ENCODE peak calls at places on chromosomes 13 and 19, in five cellular contexts. One of them, this sample, is unnamed.

GRCh38 chr19:10086904-10087256 is 763 bp downstream of the SHFL start:
- DNase-seq in WTC11: no peak
- DNase-seq in NB4: peak
- DNase-seq in psoas muscle: no peak
- DNase-seq in pancreas: peak
- DNase-seq in this sample: no peak

GRCh38 chr13:75689686-75690085 is 53.6 kb downstream of the LMO7 start:
- DNase-seq in WTC11: no peak
- DNase-seq in NB4: no peak
- DNase-seq in psoas muscle: no peak
- DNase-seq in pancreas: no peak
- DNase-seq in this sample: no peak

GRCh38 chr13:99959538-99960230 is 11.9 kb downstream of the ZIC5 start:
- DNase-seq in WTC11: peak
- DNase-seq in NB4: no peak
- DNase-seq in psoas muscle: no peak
- DNase-seq in pancreas: no peak
- DNase-seq in this sample: peak

GRCh38 chr19:15304140-15304705 is 28.1 kb downstream of the BRD4 start:
- DNase-seq in WTC11: no peak
- DNase-seq in NB4: peak
- DNase-seq in psoas muscle: no peak
- DNase-seq in pancreas: no peak
- DNase-seq in this sample: no peak

GRCh38 chr19:23762884-23763711 is 4.4 kb upstream of the ZNF681 start:
- DNase-seq in WTC11: peak
- DNase-seq in NB4: peak
- DNase-seq in psoas muscle: peak
- DNase-seq in pancreas: peak
- DNase-seq in this sample: peak

GRCh38 chr19:4012092-4012974 is 4.8 kb downstream of the PIAS4 start:
- DNase-seq in WTC11: no peak
- DNase-seq in NB4: no peak
- DNase-seq in psoas muscle: no peak
- DNase-seq in pancreas: peak
- DNase-seq in this sample: no peak

GRCh38 chr19:45782162-45782623 is at the start of gene DMPK:
- DNase-seq in WTC11: no peak
- DNase-seq in NB4: no peak
- DNase-seq in psoas muscle: peak
- DNase-seq in pancreas: peak
- DNase-seq in this sample: no peak

GRCh38 chr19:19628499-19629134 is 597 bp upstream of the LPAR2 start:
- DNase-seq in WTC11: peak
- DNase-seq in NB4: peak
- DNase-seq in psoas muscle: no peak
- DNase-seq in pancreas: peak
- DNase-seq in this sample: peak

GRCh38 chr19:15634105-15634504 is 6.6 kb upstream of the CYP4F3 start:
- DNase-seq in WTC11: no peak
- DNase-seq in NB4: no peak
- DNase-seq in psoas muscle: no peak
- DNase-seq in pancreas: no peak
- DNase-seq in this sample: no peak

GRCh38 chr13:84096221-84096620 is 213.9 kb upstream of the SLITRK1 start:
- DNase-seq in WTC11: no peak
- DNase-seq in NB4: no peak
- DNase-seq in psoas muscle: no peak
- DNase-seq in pancreas: no peak
- DNase-seq in this sample: no peak

GRCh38 chr13:33932765-33933406 is 114.9 kb downstream of the RFC3 start:
- DNase-seq in WTC11: no peak
- DNase-seq in NB4: no peak
- DNase-seq in psoas muscle: no peak
- DNase-seq in pancreas: no peak
- DNase-seq in this sample: no peak

GRCh38 chr19:53883231-53883661 is 1.2 kb downstream of the PRKCG start:
- DNase-seq in WTC11: peak
- DNase-seq in NB4: no peak
- DNase-seq in psoas muscle: no peak
- DNase-seq in pancreas: no peak
- DNase-seq in this sample: no peak

GRCh38 chr19:43735957-43736356 is 18.8 kb downstream of the SMG9 start:
- DNase-seq in WTC11: no peak
- DNase-seq in NB4: no peak
- DNase-seq in psoas muscle: no peak
- DNase-seq in pancreas: no peak
- DNase-seq in this sample: no peak

GRCh38 chr19:4415352-4415751 is 12.9 kb downstream of the CHAF1A start:
- DNase-seq in WTC11: no peak
- DNase-seq in NB4: no peak
- DNase-seq in psoas muscle: no peak
- DNase-seq in pancreas: no peak
- DNase-seq in this sample: no peak

GRCh38 chr13:71864981-71865857 is 1.8 kb downstream of the DACH1 start:
- DNase-seq in WTC11: peak
- DNase-seq in NB4: peak
- DNase-seq in psoas muscle: peak
- DNase-seq in pancreas: peak
- DNase-seq in this sample: peak

GRCh38 chr13:19957320-19958118 is 1.0 kb upstream of the ZMYM2 start:
- DNase-seq in WTC11: peak
- DNase-seq in NB4: peak
- DNase-seq in psoas muscle: peak
- DNase-seq in pancreas: peak
- DNase-seq in this sample: peak

GRCh38 chr13:98821372-98822237 is 69.1 kb upstream of the SLC15A1 start:
- DNase-seq in WTC11: no peak
- DNase-seq in NB4: no peak
- DNase-seq in psoas muscle: no peak
- DNase-seq in pancreas: no peak
- DNase-seq in this sample: no peak

GRCh38 chr13:28624707-28625432 is 34.1 kb upstream of the POMP start:
- DNase-seq in WTC11: no peak
- DNase-seq in NB4: no peak
- DNase-seq in psoas muscle: no peak
- DNase-seq in pancreas: no peak
- DNase-seq in this sample: no peak

GRCh38 chr13:28622286-28622685 is 36.6 kb upstream of the POMP start:
- DNase-seq in WTC11: no peak
- DNase-seq in NB4: peak
- DNase-seq in psoas muscle: peak
- DNase-seq in pancreas: no peak
- DNase-seq in this sample: no peak

GRCh38 chr13:28621439-28621838 is 37.5 kb upstream of the POMP start:
- DNase-seq in WTC11: no peak
- DNase-seq in NB4: peak
- DNase-seq in psoas muscle: no peak
- DNase-seq in pancreas: no peak
- DNase-seq in this sample: no peak

GRCh38 chr13:28626266-28626665 is 32.7 kb upstream of the POMP start:
- DNase-seq in WTC11: no peak
- DNase-seq in NB4: no peak
- DNase-seq in psoas muscle: no peak
- DNase-seq in pancreas: no peak
- DNase-seq in this sample: no peak

DNA sequence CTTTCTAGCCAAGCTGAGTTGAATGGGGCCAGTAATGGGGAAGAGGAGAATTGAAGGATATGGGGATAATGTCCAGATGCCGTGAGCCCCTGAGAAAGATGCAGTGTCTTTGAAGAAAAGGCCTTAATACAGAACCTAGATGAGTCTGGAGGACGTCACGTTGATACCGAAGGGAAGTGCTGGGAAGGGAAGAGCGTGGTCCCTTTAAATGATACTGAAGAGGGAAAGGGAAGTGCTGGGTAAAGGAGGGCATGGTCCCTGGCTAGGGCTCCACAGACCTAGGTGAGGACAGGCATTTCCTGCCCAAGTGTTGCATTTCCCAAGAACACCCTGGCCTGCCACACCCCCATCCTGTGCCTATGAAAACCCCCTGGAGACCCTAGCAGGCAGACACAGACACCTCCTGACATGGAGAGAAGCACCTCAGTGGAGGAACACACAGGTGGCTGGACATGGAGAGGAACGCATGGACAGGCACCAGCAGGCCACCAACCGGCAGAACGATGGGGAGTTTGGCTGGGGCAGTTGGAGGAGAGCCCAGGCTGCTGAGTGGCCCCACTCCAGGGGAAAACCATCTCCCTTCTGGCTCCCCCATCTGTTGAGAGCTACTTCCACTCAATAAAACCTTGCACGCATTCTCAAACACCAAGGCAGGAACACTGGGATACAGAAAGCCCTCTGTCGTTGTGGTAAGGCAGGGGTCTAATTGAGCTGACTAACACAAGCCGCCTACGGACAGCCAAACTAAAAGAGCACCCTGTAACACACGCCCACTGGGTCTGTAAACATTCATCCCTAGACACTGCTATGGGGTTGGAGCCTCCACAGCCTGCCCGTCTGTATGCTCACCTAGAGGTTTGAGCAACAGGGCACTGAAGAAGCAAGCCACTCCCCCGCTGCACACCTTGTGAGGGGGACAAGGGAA is 34.9 kb upstream of the POMP start:
- DNase-seq in WTC11: no peak
- DNase-seq in NB4: peak
- DNase-seq in psoas muscle: no peak
- DNase-seq in pancreas: no peak
- DNase-seq in this sample: no peak
- TF ChIP-seq CTCF in WTC11: no peak
- TF ChIP-seq CTCF in NB4: no peak
- TF ChIP-seq CTCF in psoas muscle: no peak
- TF ChIP-seq CTCF in pancreas: no peak
- TF ChIP-seq CTCF in this sample: no peak

DNA sequence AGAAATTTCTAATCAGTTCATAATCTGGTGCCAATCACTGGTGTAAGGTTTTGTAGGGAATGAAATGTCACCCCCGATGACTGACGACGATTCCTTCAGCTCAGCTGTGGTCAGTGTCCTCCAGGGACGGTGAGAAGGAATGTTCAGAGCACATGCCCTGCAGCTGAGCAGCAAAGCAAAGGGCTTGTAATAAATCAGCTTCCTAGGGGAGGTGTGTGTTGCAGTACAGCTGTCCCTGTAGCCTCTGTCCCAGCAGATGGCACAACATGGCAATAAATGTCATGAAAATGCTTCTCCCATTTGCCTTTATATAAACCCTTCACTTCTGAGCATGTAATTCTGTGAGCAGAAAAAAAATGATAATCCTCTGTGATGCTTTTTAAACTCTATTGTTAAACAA is 102.4 kb downstream of the FAM216B start:
- DNase-seq in WTC11: no peak
- DNase-seq in NB4: peak
- DNase-seq in psoas muscle: no peak
- DNase-seq in pancreas: no peak
- DNase-seq in this sample: no peak
- TF ChIP-seq CTCF in WTC11: no peak
- TF ChIP-seq CTCF in NB4: no peak
- TF ChIP-seq CTCF in psoas muscle: peak
- TF ChIP-seq CTCF in pancreas: no peak
- TF ChIP-seq CTCF in this sample: no peak

DNA sequence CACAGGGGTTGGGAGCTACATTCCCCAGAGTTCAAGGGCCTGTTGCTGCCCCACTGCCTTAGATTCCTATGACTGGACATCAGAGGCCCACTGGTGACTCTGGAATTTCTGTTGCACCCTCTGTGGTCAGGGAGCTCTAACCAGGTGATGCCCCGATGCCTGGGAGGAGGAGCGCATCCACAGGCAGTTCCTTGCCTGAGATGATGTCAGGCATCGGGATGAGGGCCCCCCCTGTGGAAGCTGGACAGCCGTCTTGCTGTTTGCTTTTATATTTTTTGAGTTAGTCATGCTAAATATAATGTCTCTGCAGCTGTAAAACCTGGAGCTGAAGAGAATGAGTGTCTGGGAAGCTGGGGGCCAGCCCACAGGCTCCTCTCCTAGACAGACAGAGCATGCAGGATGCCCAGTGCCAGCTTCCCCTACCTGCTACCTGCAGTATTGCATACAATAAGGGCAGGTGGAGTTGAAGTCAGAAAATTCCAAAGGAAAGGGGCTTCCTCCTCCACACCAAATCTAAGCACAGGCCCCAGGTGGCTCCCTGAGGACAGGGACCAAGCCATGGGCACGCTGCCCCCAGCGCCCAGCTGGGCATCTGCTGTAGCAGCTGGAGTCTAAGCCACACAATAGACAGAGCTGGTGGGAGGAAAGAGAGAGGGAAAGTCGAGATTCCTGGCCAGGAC is 16.2 kb downstream of the COL4A2 start:
- DNase-seq in WTC11: no peak
- DNase-seq in NB4: no peak
- DNase-seq in psoas muscle: no peak
- DNase-seq in pancreas: no peak
- DNase-seq in this sample: no peak
- TF ChIP-seq CTCF in WTC11: peak
- TF ChIP-seq CTCF in NB4: no peak
- TF ChIP-seq CTCF in psoas muscle: no peak
- TF ChIP-seq CTCF in pancreas: no peak
- TF ChIP-seq CTCF in this sample: peak

GRCh38 chr13:26377038-26377437 is 123.1 kb downstream of the CDK8 start:
- DNase-seq in WTC11: peak
- DNase-seq in NB4: peak
- DNase-seq in psoas muscle: peak
- DNase-seq in pancreas: no peak
- DNase-seq in this sample: peak
- TF ChIP-seq CTCF in WTC11: peak
- TF ChIP-seq CTCF in NB4: peak
- TF ChIP-seq CTCF in psoas muscle: peak
- TF ChIP-seq CTCF in pancreas: no peak
- TF ChIP-seq CTCF in this sample: peak

GRCh38 chr13:38908574-38908973 is 82.1 kb downstream of the STOML3 start:
- DNase-seq in WTC11: no peak
- DNase-seq in NB4: no peak
- DNase-seq in psoas muscle: no peak
- DNase-seq in pancreas: no peak
- DNase-seq in this sample: no peak

DNA sequence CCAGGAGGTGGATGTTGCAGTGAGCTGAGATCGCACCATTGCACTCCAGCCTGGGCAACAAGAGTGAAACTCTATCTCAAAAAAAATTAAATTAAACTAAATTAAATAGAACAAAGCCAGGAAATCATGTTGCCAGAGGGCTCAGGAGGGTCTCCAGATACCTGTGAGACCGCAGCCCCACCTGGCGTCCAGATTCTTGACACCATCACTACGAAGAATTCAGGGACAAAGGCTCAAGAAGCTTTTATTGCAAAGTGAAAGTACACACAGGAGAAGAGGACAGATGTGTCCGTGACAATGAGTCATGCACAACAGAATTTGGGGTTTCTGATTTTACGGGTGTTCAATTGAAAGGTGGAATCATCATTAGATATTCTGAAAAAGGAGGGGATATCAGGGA is 76.6 kb downstream of the STOML3 start:
- DNase-seq in WTC11: peak
- DNase-seq in NB4: no peak
- DNase-seq in psoas muscle: no peak
- DNase-seq in pancreas: no peak
- DNase-seq in this sample: no peak
- TF ChIP-seq CTCF in WTC11: no peak
- TF ChIP-seq CTCF in NB4: no peak
- TF ChIP-seq CTCF in psoas muscle: no peak
- TF ChIP-seq CTCF in pancreas: no peak
- TF ChIP-seq CTCF in this sample: no peak